ENCODE peak calls at places on chromosomes 6 and 20, in six cellular contexts. P is neural progenitor cell, L is MM.1S, Z is HCT116, R is fibroblast of lung, G is mammary epithelial cell. A is an unnamed sample.
A peak's percentile ranks its signal among the peaks of the same experiment; 100 is the strongest.

GRCh38 chr6:24947636-24948035 is 11.9 kb upstream of the RIPOR2 start:
- DNase-seq in L (no peak), Z (no peak), G (no peak), R (no peak), P (no peak), A (no peak)

GRCh38 chr6:28537065-28537464 is 11.4 kb downstream of the GPX5 start:
- DNase-seq in R (peak; percentile 6), G (no peak), P (peak; percentile 49), Z (no peak), L (no peak), A (peak; percentile 28)

GRCh38 chr6:151998784-151999183 is 191.3 kb downstream of the ESR1 start:
- DNase-seq in L (no peak), P (no peak), R (peak; percentile 19), Z (no peak), G (no peak), A (no peak)

GRCh38 chr6:113104546-113105325 is 752.4 kb upstream of the MARCKS start:
- DNase-seq in L (no peak), G (no peak), P (no peak), R (peak; percentile 51), Z (no peak), A (no peak)

GRCh38 chr20:63322146-63322922 is 29.3 kb downstream of the COL20A1 start:
- DNase-seq in P (no peak), L (no peak), Z (no peak), R (no peak), G (no peak), A (no peak)

GRCh38 chr6:125094563-125094962 is 59.0 kb upstream of the TPD52L1 start:
- DNase-seq in Z (no peak), L (no peak), R (peak; percentile 49), P (no peak), G (peak; percentile 65), A (no peak)

GRCh38 chr6:9409126-9409525 is 973.8 kb upstream of the SLC35B3 start:
- DNase-seq in R (no peak), G (no peak), Z (no peak), P (no peak), L (no peak), A (no peak)

GRCh38 chr6:79599725-79600259 is 31.3 kb upstream of the SH3BGRL2 start:
- DNase-seq in Z (no peak), G (no peak), P (no peak), R (no peak), L (no peak), A (no peak)

GRCh38 chr6:64224819-64225218 is 589.2 kb downstream of the PHF3 start:
- DNase-seq in Z (no peak), P (no peak), L (no peak), R (no peak), G (no peak), A (no peak)

GRCh38 chr20:11376998-11377397 is 540.7 kb upstream of the BTBD3 start:
- DNase-seq in Z (no peak), P (no peak), R (peak; percentile 99), L (no peak), G (peak; percentile 99), A (no peak)

GRCh38 chr6:90385914-90386313 is 89.3 kb upstream of the BACH2 start:
- DNase-seq in Z (no peak), G (no peak), P (no peak), L (no peak), R (no peak), A (no peak)

GRCh38 chr6:169099411-169100202 is 154.0 kb downstream of the THBS2 start:
- DNase-seq in P (peak; percentile 38), R (peak; percentile 63), L (no peak), G (peak; percentile 35), Z (peak; percentile 4), A (no peak)

GRCh38 chr6:143940011-143940597 is 68.0 kb downstream of the PLAGL1 start:
- DNase-seq in G (peak; percentile 48), R (peak; percentile 29), Z (peak; percentile 62), P (peak; percentile 54), L (peak; percentile 58), A (peak; percentile 63)

GRCh38 chr6:122568350-122568749 is 41.9 kb upstream of the PKIB start:
- DNase-seq in G (no peak), R (no peak), L (no peak), P (no peak), Z (no peak), A (no peak)

GRCh38 chr6:37021356-37022129 is 16.1 kb downstream of the FGD2 start:
- DNase-seq in R (peak; percentile 34), G (peak; percentile 67), P (peak; percentile 73), Z (no peak), L (peak; percentile 65), A (no peak)

GRCh38 chr6:33235221-33235634 is 26.9 kb downstream of the RING1 start:
- DNase-seq in L (no peak), Z (no peak), R (no peak), G (no peak), P (no peak), A (no peak)

GRCh38 chr6:108781419-108782110 is 66.7 kb upstream of the ARMC2 start:
- DNase-seq in R (peak; percentile 21), P (peak; percentile 40), L (no peak), Z (no peak), G (peak; percentile 17), A (no peak)

GRCh38 chr6:61586934-61587537 is 699.0 kb downstream of the KHDRBS2 start:
- DNase-seq in G (no peak), Z (no peak), P (no peak), R (no peak), L (no peak), A (no peak)

GRCh38 chr6:84766796-84767590 is 2.6 kb upstream of the TBX18 start:
- DNase-seq in P (peak; percentile 73), G (no peak), Z (no peak), L (no peak), R (no peak), A (no peak)

GRCh38 chr20:58017237-58017969 is 211.1 kb downstream of the ANKRD60 start:
- DNase-seq in R (peak; percentile 89), Z (peak; percentile 89), L (no peak), P (no peak), G (peak; percentile 95), A (no peak)

GRCh38 chr6:81614292-81614691 is 138.2 kb downstream of the TENT5A start:
- DNase-seq in Z (no peak), P (peak; percentile 15), G (no peak), L (no peak), R (peak; percentile 78), A (no peak)

GRCh38 chr6:85421963-85422362 is 27.9 kb upstream of the NT5E start:
- DNase-seq in P (no peak), Z (no peak), G (no peak), R (peak; percentile 71), L (no peak), A (no peak)

GRCh38 chr6:108556864-108557493 is 3.7 kb upstream of the FOXO3 start:
- DNase-seq in L (no peak), P (peak; percentile 22), G (no peak), Z (no peak), R (peak; percentile 20), A (no peak)

GRCh38 chr6:16286151-16286522 is 47.8 kb downstream of the GMPR start:
- DNase-seq in Z (peak; percentile 6), R (peak; percentile 31), P (peak; percentile 81), G (no peak), L (peak; percentile 17), A (peak; percentile 72)

DNA sequence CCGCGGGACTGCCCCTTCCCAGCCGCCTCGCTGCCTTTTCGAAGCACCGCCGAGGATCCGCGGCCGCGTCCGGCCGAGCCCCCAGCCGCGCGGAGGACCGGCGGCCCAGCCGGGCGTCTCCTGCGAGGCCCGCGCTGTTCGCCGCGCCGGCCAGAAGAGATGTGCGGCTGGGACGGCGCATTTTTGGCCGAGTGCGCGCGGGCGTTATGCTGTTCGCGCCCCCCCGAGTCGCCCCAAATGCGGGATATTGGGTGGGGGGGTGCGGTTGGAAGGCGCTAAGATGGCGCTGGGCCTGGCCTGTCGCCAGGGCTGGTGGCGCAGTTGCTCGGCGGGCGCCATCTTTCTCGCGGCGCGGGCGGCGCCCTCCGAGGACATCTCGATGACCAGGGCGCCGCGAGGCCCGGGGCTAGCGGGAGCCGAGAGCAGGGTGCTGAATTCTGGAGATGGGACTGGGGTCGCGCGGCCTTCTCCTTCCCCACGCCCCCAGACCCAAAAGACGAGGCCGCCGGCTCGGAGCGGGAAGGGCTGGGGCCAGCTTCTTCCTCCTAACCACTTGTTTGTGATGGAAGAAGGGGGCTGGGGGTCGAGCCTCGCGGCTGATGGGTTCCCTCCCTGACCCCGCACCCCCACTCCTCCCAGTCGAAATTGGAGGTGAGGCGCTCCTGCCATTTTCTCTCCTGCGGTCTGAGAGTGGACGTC is 1.5 kb downstream of the BICRAL start:
- DNase-seq in R (peak; percentile 56), P (peak; percentile 75), Z (no peak), G (peak; percentile 57), L (peak; percentile 31), A (peak; percentile 86)
- H2AFZ ChIP-seq in R (no peak overlapping the region), P (no peak overlapping the region), Z (no peak overlapping the region), G (peak overlapping the region; percentile 84), L (peak overlapping the region; percentile 6), A (no peak overlapping the region)

GRCh38 chr6:133609404-133610270 is 279.3 kb upstream of the TCF21 start:
- DNase-seq in P (no peak), R (peak; percentile 99), L (no peak), Z (peak; percentile 85), G (peak; percentile 97), A (no peak)

GRCh38 chr6:133610271-133610840 is 278.6 kb upstream of the TCF21 start:
- DNase-seq in L (no peak), G (no peak), R (peak; percentile 46), Z (no peak), P (no peak), A (no peak)

GRCh38 chr6:133612459-133612858 is 276.5 kb upstream of the TCF21 start:
- DNase-seq in P (no peak), G (no peak), R (no peak), L (no peak), Z (no peak), A (no peak)

GRCh38 chr6:133610974-133611373 is 277.9 kb upstream of the TCF21 start:
- DNase-seq in L (no peak), Z (no peak), P (no peak), R (no peak), G (no peak), A (no peak)

GRCh38 chr6:133613231-133613630 is 275.7 kb upstream of the TCF21 start:
- DNase-seq in P (no peak), Z (no peak), G (no peak), L (no peak), R (no peak), A (no peak)
- H2AFZ ChIP-seq in P (peak overlapping the region; percentile 26), Z (no peak overlapping the region), G (no peak overlapping the region), L (no peak overlapping the region), R (no peak overlapping the region), A (no peak overlapping the region)

DNA sequence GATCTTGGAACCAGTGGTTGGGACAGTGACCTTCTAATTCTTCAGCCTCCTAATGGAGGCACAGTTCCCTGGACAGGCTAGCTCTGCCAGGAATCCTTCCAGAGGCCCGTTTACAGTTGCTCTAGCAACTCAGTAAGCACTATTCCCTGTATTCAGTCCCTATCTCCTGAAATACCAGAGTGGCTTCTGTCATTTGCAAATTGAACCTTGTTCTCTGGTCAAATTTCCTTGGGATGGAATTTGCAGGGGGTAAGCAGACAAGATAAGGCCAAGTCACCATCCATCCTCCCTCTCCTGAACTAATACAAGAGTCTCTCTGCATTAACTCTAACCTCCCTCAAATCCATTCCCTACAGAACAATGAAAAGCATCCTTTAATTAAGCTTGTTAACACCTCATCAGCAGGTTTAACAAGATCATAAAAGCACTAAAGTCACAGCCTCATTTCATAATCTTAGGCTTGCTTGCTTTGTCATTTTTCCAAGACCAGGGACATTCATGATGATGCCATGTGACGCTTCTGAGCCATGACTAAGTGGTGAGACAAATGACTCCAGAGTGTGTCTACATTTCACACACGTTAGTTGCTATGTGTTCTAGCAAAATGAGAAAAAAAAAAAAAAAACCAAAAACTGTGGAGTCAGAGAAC is 37.1 kb downstream of the SLC22A23 start:
- DNase-seq in P (no peak), L (no peak), R (peak; percentile 79), G (peak; percentile 79), Z (no peak), A (no peak)
- H2AFZ ChIP-seq in P (no peak overlapping the region), L (no peak overlapping the region), R (no peak overlapping the region), G (no peak overlapping the region), Z (no peak overlapping the region), A (no peak overlapping the region)

GRCh38 chr6:150334790-150335783 is 33.7 kb upstream of the IYD start:
- DNase-seq in R (peak; percentile 69), P (peak; percentile 59), Z (peak; percentile 80), L (peak; percentile 9), G (peak; percentile 67), A (peak; percentile 41)
- H2AFZ ChIP-seq in R (no peak overlapping the region), P (peak overlapping the region; percentile 38), Z (peak overlapping the region; percentile 17), L (no peak overlapping the region), G (no peak overlapping the region), A (no peak overlapping the region)

A was measured in SK-N-SH.